ENCODE peak calls at places on chromosomes 1 and 21, in ten cellular contexts. F is suprapubic skin; G is kidney; V is Peyer's patch; Q is progenitor cell of endocrine pancreas; P is uterus; Z is stimulated activated effector memory CD8-positive, alpha-beta T cell treated with anti-CD3 and anti-CD28 coated beads, Interleukin-12 subunit alpha, Interleukin-12 subunit beta, amount 100 ng/mL, for 72 hours; L is NCI-H2029; J is Karpas-422; X is right cardiac atrium. D is an unnamed sample.

GRCh38 chr21:31265293-31265692 is 78.8 kb downstream of the TIAM1 start:
- DNase-seq in X (peak; percentile 83), G (no peak), P (peak; percentile 22), V (no peak), J (no peak), F (no peak), Q (no peak), L (no peak), Z (no peak), D (no peak)

GRCh38 chr1:41175546-41175945 is 66.6 kb downstream of the SCMH1 start:
- DNase-seq in G (no peak), Q (no peak), V (no peak), P (no peak), F (no peak), Z (no peak), L (peak; percentile 100), X (no peak), J (no peak), D (no peak)

GRCh38 chr21:41636636-41637625 is 129.0 kb upstream of the TMPRSS2 start:
- DNase-seq in L (peak; percentile 83), P (no peak), V (no peak), Z (no peak), X (peak; percentile 41), F (peak; percentile 61), G (no peak), J (no peak), Q (no peak), D (no peak)

GRCh38 chr1:39272027-39272790 is 67.7 kb downstream of the MACF1 start:
- DNase-seq in G (no peak), J (no peak), L (peak; percentile 99), Z (no peak), X (no peak), P (no peak), F (no peak), Q (no peak), V (no peak), D (no peak)

GRCh38 chr1:38038836-38039235 is 7.8 kb downstream of the POU3F1 start:
- DNase-seq in Z (no peak), J (no peak), V (no peak), X (no peak), P (no peak), L (no peak), F (no peak), G (no peak), Q (no peak), D (no peak)

GRCh38 chr1:83583351-83584014 is 415.4 kb downstream of the TTLL7 start:
- DNase-seq in Q (no peak), P (no peak), L (peak; percentile 53), G (no peak), X (no peak), Z (no peak), F (no peak), J (peak; percentile 46), V (no peak), D (no peak)

GRCh38 chr1:39167632-39168209 is 36.8 kb upstream of the MACF1 start:
- DNase-seq in V (no peak), G (no peak), F (no peak), X (no peak), L (peak; percentile 98), Z (no peak), P (no peak), J (no peak), Q (no peak), D (no peak)

GRCh38 chr21:45990741-45991605 is 9.4 kb downstream of the COL6A1 start:
- DNase-seq in Z (no peak), F (peak; percentile 76), V (no peak), G (peak; percentile 60), L (no peak), J (no peak), X (peak; percentile 64), P (peak; percentile 24), Q (no peak), D (no peak)

GRCh38 chr1:179047637-179048002 is 21.9 kb downstream of the FAM20B start:
- DNase-seq in Q (no peak), X (no peak), G (no peak), F (no peak), L (no peak), V (no peak), J (peak; percentile 24), Z (no peak), P (no peak), D (no peak)

GRCh38 chr1:213858581-213858980 is 129.2 kb upstream of the PROX1 start:
- DNase-seq in V (no peak), L (no peak), Z (no peak), G (no peak), F (no peak), X (no peak), P (no peak), J (no peak), Q (no peak), D (no peak)

GRCh38 chr1:89962024-89962741 is 32.7 kb upstream of the ZNF326 start:
- DNase-seq in G (no peak), V (no peak), Z (no peak), L (no peak), Q (no peak), X (no peak), J (no peak), F (no peak), P (no peak), D (no peak)

GRCh38 chr1:68293122-68293521 is 60.8 kb upstream of the WLS start:
- DNase-seq in X (no peak), G (no peak), Z (no peak), V (no peak), F (no peak), J (no peak), L (no peak), Q (no peak), P (no peak), D (no peak)

GRCh38 chr1:111542187-111542586 is 38.8 kb upstream of the ADORA3 start:
- DNase-seq in L (no peak), V (no peak), Q (no peak), J (no peak), X (no peak), P (no peak), Z (no peak), F (no peak), G (no peak), D (peak; percentile 6)

GRCh38 chr1:67524143-67525052 is 94.2 kb upstream of the SERBP1 start:
- DNase-seq in Z (no peak), L (no peak), J (no peak), F (no peak), G (no peak), X (no peak), Q (no peak), P (no peak), V (no peak), D (no peak)

GRCh38 chr1:29939086-29939485 is 702.8 kb downstream of the PTPRU start:
- DNase-seq in F (no peak), J (no peak), X (no peak), L (no peak), P (no peak), Z (no peak), V (no peak), Q (no peak), G (no peak), D (no peak)

GRCh38 chr1:175818929-175819328 is 75.5 kb upstream of the TNR start:
- DNase-seq in Q (no peak), J (no peak), P (no peak), L (no peak), Z (no peak), X (no peak), F (no peak), V (no peak), G (no peak), D (no peak)

GRCh38 chr21:33116669-33117267 is 46.8 kb downstream of the OLIG1 start:
- DNase-seq in F (no peak), Q (no peak), L (no peak), J (no peak), V (no peak), Z (no peak), P (no peak), X (no peak), G (no peak), D (no peak)

GRCh38 chr1:37691497-37692077 is 729 bp upstream of the CDCA8 start:
- DNase-seq in J (peak; percentile 59), F (no peak), L (peak; percentile 87), Q (peak; percentile 27), V (peak; percentile 45), G (peak; percentile 87), P (peak; percentile 54), Z (peak; percentile 18), X (peak; percentile 78), D (peak; percentile 45)

GRCh38 chr1:244730153-244730933 is 77.4 kb downstream of the DESI2 start:
- DNase-seq in P (peak; percentile 43), Q (peak; percentile 30), F (peak; percentile 74), G (peak; percentile 82), L (no peak), X (peak; percentile 64), Z (peak; percentile 3), J (peak; percentile 64), V (no peak), D (peak; percentile 30)

GRCh38 chr1:65027699-65028358 is 61.5 kb upstream of the JAK1 start:
- DNase-seq in Q (no peak), G (peak; percentile 83), V (no peak), Z (no peak), L (peak; percentile 93), X (peak; percentile 86), P (peak; percentile 43), J (no peak), F (no peak), D (no peak)